ENCODE peak calls at places on chromosomes 12 and 14, in eight cellular contexts. S, D, M, Y, U, V, F and L are unnamed samples.

GRCh38 chr12:75883241-75883640 is 148.3 kb downstream of the PHLDA1 start:
- DNase-seq in S (no peak), D (no peak), M (no peak), Y (no peak), U (no peak), V (no peak), F (no peak), L (no peak)

GRCh38 chr12:70002912-70003255 is 177.9 kb downstream of the MYRFL start:
- DNase-seq in S (no peak), D (no peak), M (no peak), Y (no peak), U (no peak), V (no peak), F (no peak), L (no peak)

GRCh38 chr12:78120866-78121590 is 290.3 kb downstream of the NAV3 start:
- DNase-seq in S (no peak), D (no peak), M (peak), Y (no peak), U (no peak), V (peak), F (no peak), L (no peak)

GRCh38 chr12:9107542-9107873 is 8.2 kb downstream of the A2M start:
- DNase-seq in S (no peak), D (no peak), M (no peak), Y (no peak), U (no peak), V (no peak), F (no peak), L (no peak)

GRCh38 chr12:104684884-104685283 is 228.1 kb downstream of the CHST11 start:
- DNase-seq in S (no peak), D (no peak), M (no peak), Y (no peak), U (no peak), V (peak), F (no peak), L (no peak)

GRCh38 chr12:67710582-67710981 is 62.0 kb downstream of the DYRK2 start:
- DNase-seq in S (no peak), D (no peak), M (peak), Y (no peak), U (no peak), V (no peak), F (peak), L (no peak)

GRCh38 chr14:87432698-87433097 is 560.3 kb downstream of the GALC start:
- DNase-seq in S (no peak), D (no peak), M (no peak), Y (no peak), U (no peak), V (no peak), F (no peak), L (no peak)

GRCh38 chr12:67070307-67070600 is 198.9 kb upstream of the CAND1 start:
- DNase-seq in S (no peak), D (no peak), M (no peak), Y (no peak), U (no peak), V (no peak), F (no peak), L (no peak)

GRCh38 chr14:95597784-95598204 is 62.9 kb downstream of the GLRX5 start:
- DNase-seq in S (peak), D (no peak), M (peak), Y (no peak), U (no peak), V (peak), F (no peak), L (no peak)

GRCh38 chr14:76084374-76084773 is 67.3 kb upstream of the GPATCH2L start:
- DNase-seq in S (no peak), D (no peak), M (no peak), Y (no peak), U (no peak), V (no peak), F (no peak), L (no peak)

GRCh38 chr12:25337916-25338315 is 87.2 kb upstream of the KRAS start:
- DNase-seq in S (no peak), D (no peak), M (no peak), Y (no peak), U (no peak), V (no peak), F (no peak), L (no peak)

GRCh38 chr14:70919774-70920173 is 12.5 kb downstream of the PCNX1 start:
- DNase-seq in S (no peak), D (no peak), M (no peak), Y (no peak), U (no peak), V (peak), F (no peak), L (no peak)

GRCh38 chr14:80213602-80214001 is 2.3 kb upstream of the DIO2 start:
- DNase-seq in S (peak), D (no peak), M (peak), Y (no peak), U (peak), V (peak), F (peak), L (no peak)

GRCh38 chr14:104799657-104800599 is 973 bp upstream of the ZBTB42 start:
- DNase-seq in S (peak), D (peak), M (peak), Y (peak), U (peak), V (peak), F (peak), L (no peak)

GRCh38 chr14:75452900-75453816 is 25.3 kb downstream of the JDP2 start:
- DNase-seq in S (peak), D (no peak), M (no peak), Y (no peak), U (no peak), V (peak), F (peak), L (peak)

GRCh38 chr14:93654599-93654998 is 133.7 kb downstream of the PRIMA1 start:
- DNase-seq in S (no peak), D (no peak), M (no peak), Y (no peak), U (no peak), V (no peak), F (no peak), L (no peak)

GRCh38 chr14:93657875-93658274 is 130.4 kb downstream of the PRIMA1 start:
- DNase-seq in S (no peak), D (no peak), M (no peak), Y (no peak), U (no peak), V (no peak), F (no peak), L (no peak)

GRCh38 chr14:93655078-93655750 is 133.1 kb downstream of the PRIMA1 start:
- DNase-seq in S (peak), D (no peak), M (peak), Y (peak), U (no peak), V (peak), F (no peak), L (no peak)
- TF ChIP-seq CTCF in S (peak), D (peak), M (peak), Y (peak), U (peak), V (peak), F (peak), L (peak)

GRCh38 chr12:12007713-12008231 is 63.0 kb upstream of the BCL2L14 start:
- DNase-seq in S (no peak), D (no peak), M (no peak), Y (no peak), U (no peak), V (no peak), F (no peak), L (no peak)

GRCh38 chr12:12007001-12007712 is 63.6 kb upstream of the BCL2L14 start:
- DNase-seq in S (no peak), D (no peak), M (peak), Y (no peak), U (no peak), V (no peak), F (no peak), L (no peak)

GRCh38 chr12:12010277-12011031 is 60.3 kb upstream of the BCL2L14 start:
- DNase-seq in S (no peak), D (peak), M (peak), Y (no peak), U (no peak), V (peak), F (peak), L (no peak)

GRCh38 chr12:12008232-12008850 is 62.4 kb upstream of the BCL2L14 start:
- DNase-seq in S (peak), D (no peak), M (no peak), Y (no peak), U (no peak), V (no peak), F (no peak), L (no peak)

GRCh38 chr12:12008931-12009611 is 61.7 kb upstream of the BCL2L14 start:
- DNase-seq in S (peak), D (no peak), M (peak), Y (no peak), U (no peak), V (peak), F (no peak), L (no peak)
- TF ChIP-seq CTCF in S (peak), D (no peak), M (peak), Y (no peak), U (no peak), V (no peak), F (no peak), L (no peak)

DNA sequence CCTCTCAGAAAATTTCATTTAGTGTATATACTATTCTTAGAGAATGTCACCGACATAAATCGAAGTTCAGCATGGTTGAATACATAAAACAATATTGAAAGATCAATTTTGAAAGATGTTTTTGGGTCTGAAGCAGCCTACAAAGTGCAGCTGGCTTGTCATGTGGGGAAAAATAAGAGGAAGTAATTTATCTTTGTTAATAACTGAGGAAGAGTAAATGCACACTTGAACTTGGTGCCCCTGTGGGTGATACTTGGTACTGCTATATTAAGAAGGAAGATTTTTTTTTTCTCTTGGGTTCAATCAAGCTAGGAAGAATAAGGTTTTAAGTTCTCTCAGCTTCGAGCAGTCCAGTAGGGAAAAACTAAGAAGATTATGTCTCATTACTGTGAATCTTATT is 661.3 kb downstream of the RPL10L start:
- DNase-seq in S (no peak), D (no peak), M (no peak), Y (peak), U (no peak), V (no peak), F (no peak), L (no peak)
- TF ChIP-seq CTCF in S (peak), D (peak), M (no peak), Y (no peak), U (no peak), V (peak), F (no peak), L (peak)

DNA sequence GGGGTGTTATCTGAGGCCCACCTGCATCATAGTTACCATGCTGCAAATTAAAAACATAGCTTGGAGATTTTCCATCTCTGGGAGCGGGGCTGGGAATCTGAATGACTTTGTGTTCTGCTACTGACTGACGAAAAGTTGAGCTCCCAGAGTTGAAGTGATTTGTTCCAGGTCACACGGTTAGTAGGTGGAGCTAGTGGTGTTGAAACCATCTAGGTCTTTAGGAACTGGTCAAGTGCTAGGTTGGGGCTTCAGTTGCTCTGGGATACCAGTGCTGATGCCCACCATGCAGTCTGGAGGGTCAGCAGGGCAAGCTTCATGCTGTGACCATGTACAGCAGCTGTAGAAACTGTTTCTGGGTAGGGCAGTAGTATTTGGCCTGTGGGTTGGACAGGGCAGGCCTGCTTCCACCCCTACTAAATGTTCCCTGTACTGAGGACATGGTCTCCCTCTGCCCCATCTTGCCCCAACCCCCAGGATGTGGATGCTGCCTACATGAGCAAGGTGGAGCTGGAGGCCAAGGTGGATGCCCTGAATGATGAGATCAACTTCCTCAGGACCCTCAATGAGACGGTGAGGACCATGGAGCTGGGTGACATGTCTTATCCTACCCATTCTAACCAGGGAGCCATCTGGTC is 5.3 kb downstream of the KRT7 start:
- DNase-seq in S (no peak), D (no peak), M (peak), Y (no peak), U (no peak), V (no peak), F (no peak), L (no peak)
- TF ChIP-seq CTCF in S (no peak), D (no peak), M (no peak), Y (no peak), U (no peak), V (no peak), F (no peak), L (no peak)

GRCh38 chr12:5017638-5018348 is 25.9 kb upstream of the KCNA5 start:
- DNase-seq in S (peak), D (no peak), M (no peak), Y (peak), U (no peak), V (no peak), F (no peak), L (no peak)

GRCh38 chr12:5013206-5013830 is 30.4 kb upstream of the KCNA5 start:
- DNase-seq in S (no peak), D (no peak), M (no peak), Y (no peak), U (no peak), V (no peak), F (no peak), L (no peak)

GRCh38 chr12:5012337-5012736 is 31.3 kb upstream of the KCNA5 start:
- DNase-seq in S (no peak), D (no peak), M (no peak), Y (no peak), U (no peak), V (no peak), F (no peak), L (no peak)

GRCh38 chr12:5015711-5016492 is 27.8 kb upstream of the KCNA5 start:
- DNase-seq in S (no peak), D (no peak), M (no peak), Y (no peak), U (no peak), V (no peak), F (no peak), L (no peak)

GRCh38 chr12:5014269-5014668 is 29.4 kb upstream of the KCNA5 start:
- DNase-seq in S (no peak), D (no peak), M (no peak), Y (no peak), U (no peak), V (no peak), F (no peak), L (no peak)
- TF ChIP-seq CTCF in S (no peak), D (no peak), M (no peak), Y (no peak), U (no peak), V (no peak), F (no peak), L (no peak)

DNA sequence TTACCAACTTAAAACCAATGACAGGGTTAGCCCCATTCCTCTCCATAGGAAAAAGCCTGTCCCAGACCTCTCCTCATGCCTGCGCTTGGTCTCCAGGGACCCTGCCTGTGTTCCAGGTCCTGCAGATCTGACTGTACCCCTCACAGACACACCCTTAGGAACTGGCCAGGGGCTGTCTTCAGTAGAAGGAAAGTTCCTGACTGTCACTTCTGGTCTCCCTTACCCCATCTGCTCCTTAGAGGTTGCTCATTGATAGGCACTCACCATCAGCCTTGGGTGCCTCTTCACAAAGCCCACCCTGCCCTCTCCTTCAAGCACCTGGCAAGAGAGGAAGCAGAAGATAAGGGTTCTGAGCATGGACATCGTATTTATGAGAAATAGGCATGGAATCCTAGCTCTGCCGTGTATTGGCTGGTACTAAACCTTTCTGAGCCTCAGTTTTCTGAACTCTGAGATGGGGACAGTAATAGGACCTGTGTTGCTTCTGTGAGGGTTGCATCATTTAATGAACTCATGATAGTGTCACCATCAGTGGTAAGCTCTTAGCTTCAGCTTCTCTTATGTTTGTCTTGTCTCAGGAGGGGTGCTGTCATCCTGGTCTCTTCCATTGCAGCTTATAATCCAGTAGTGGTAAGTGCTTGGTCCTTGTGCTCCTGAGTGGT is 7.5 kb downstream of the DHRS2 start:
- DNase-seq in S (no peak), D (no peak), M (no peak), Y (no peak), U (no peak), V (no peak), F (no peak), L (no peak)
- TF ChIP-seq CTCF in S (no peak), D (no peak), M (no peak), Y (no peak), U (no peak), V (no peak), F (no peak), L (no peak)

GRCh38 chr12:29309320-29309902 is 71.6 kb downstream of the ERGIC2 start:
- DNase-seq in S (no peak), D (no peak), M (no peak), Y (no peak), U (no peak), V (peak), F (no peak), L (no peak)
- TF ChIP-seq CTCF in S (peak), D (peak), M (peak), Y (peak), U (peak), V (peak), F (no peak), L (peak)

GRCh38 chr12:2794736-2795289 is at the start of gene FKBP4:
- DNase-seq in S (peak), D (peak), M (peak), Y (peak), U (peak), V (peak), F (peak), L (no peak)

GRCh38 chr12:2796187-2796663 is 1.5 kb downstream of the FKBP4 start:
- DNase-seq in S (no peak), D (no peak), M (no peak), Y (no peak), U (no peak), V (no peak), F (no peak), L (no peak)

GRCh38 chr12:2800046-2800570 is 5.3 kb downstream of the FKBP4 start:
- DNase-seq in S (no peak), D (no peak), M (no peak), Y (no peak), U (no peak), V (no peak), F (no peak), L (no peak)

GRCh38 chr12:2795291-2796186 is 769 bp downstream of the FKBP4 start:
- DNase-seq in S (peak), D (no peak), M (peak), Y (peak), U (peak), V (peak), F (peak), L (no peak)

DNA sequence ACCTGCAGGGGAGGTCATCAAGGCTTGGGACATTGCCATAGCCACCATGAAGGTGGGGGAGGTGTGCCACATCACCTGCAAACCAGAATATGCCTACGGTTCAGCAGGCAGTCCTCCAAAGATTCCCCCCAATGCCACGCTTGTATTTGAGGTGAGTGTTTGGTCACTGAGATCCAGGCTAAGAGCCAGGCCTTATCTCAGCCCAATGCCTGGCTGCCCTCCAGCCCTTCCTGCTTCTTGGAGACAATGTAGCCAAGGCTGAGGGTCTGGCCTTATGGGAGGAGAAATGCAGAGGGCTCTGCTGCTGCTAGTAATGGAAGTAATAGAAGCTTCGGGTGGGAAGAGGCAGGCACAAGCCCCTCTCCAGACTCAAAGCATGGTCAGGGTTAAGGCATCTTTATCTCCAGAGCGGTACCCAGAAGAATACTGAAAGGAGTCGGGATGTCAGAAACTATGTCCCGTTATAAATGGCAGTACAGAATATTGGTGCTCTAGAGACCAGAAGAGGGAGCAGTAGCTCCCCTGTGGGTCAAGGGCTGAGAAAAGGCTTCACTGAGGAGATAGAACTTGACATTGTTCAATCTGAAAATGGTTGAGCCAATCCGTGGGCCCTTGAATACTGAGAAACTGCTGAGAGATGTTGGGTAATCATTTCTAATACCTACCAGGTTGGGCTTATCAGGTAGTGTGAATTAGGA is 3.1 kb downstream of the FKBP4 start:
- DNase-seq in S (no peak), D (no peak), M (no peak), Y (no peak), U (peak), V (peak), F (no peak), L (no peak)
- TF ChIP-seq CTCF in S (no peak), D (no peak), M (peak), Y (no peak), U (peak), V (peak), F (no peak), L (peak)

GRCh38 chr14:92677087-92677668 is 71.2 kb downstream of the LGMN start:
- DNase-seq in S (no peak), D (no peak), M (peak), Y (no peak), U (no peak), V (no peak), F (no peak), L (peak)

GRCh38 chr14:92673601-92674000 is 74.8 kb downstream of the LGMN start:
- DNase-seq in S (no peak), D (no peak), M (no peak), Y (no peak), U (no peak), V (no peak), F (no peak), L (no peak)

GRCh38 chr14:92676031-92676430 is 72.4 kb downstream of the LGMN start:
- DNase-seq in S (no peak), D (no peak), M (no peak), Y (no peak), U (no peak), V (no peak), F (no peak), L (peak)

GRCh38 chr14:92676448-92677086 is 71.9 kb downstream of the LGMN start:
- DNase-seq in S (no peak), D (no peak), M (no peak), Y (no peak), U (no peak), V (no peak), F (no peak), L (peak)

GRCh38 chr14:92675421-92675820 is 73.0 kb downstream of the LGMN start:
- DNase-seq in S (no peak), D (no peak), M (no peak), Y (no peak), U (no peak), V (no peak), F (no peak), L (peak)
- TF ChIP-seq CTCF in S (no peak), D (no peak), M (no peak), Y (no peak), U (no peak), V (no peak), F (no peak), L (no peak)

GRCh38 chr14:30849983-30850382 is 24.4 kb upstream of the COCH start:
- DNase-seq in S (no peak), D (no peak), M (no peak), Y (no peak), U (no peak), V (no peak), F (no peak), L (no peak)
- TF ChIP-seq CTCF in S (no peak), D (no peak), M (no peak), Y (no peak), U (no peak), V (no peak), F (no peak), L (no peak)